ENCODE peak calls at places on chromosomes 12 and 14, in four cellular contexts. L, U, M and X are unnamed samples.

GRCh38 chr12:67910360-67911292 is 78.6 kb upstream of the IFNG-AS1 start:
- DNase-seq in L (peak; percentile 95), U (no peak), M (peak; percentile 91), X (no peak)

GRCh38 chr14:105021656-105022275 is 883 bp upstream of the CDCA4 start:
- DNase-seq in L (peak; percentile 44), U (peak; percentile 75), M (no peak), X (peak; percentile 14)

GRCh38 chr12:54028324-54029201 is at the start of gene HOXC6:
- DNase-seq in L (no peak), U (no peak), M (no peak), X (no peak)

GRCh38 chr12:26017484-26018211 is 59.2 kb downstream of the RASSF8 start:
- DNase-seq in L (peak; percentile 36), U (no peak), M (peak; percentile 68), X (no peak)

GRCh38 chr14:54175298-54175942 is 218.8 kb upstream of the BMP4 start:
- DNase-seq in L (peak; percentile 73), U (no peak), M (peak; percentile 69), X (no peak)

GRCh38 chr12:116194935-116195431 is 82.5 kb downstream of the MED13L start:
- DNase-seq in L (no peak), U (no peak), M (no peak), X (peak; percentile 9)

GRCh38 chr14:62957562-62957961 is 87.7 kb downstream of the KCNH5 start:
- DNase-seq in L (peak; percentile 99), U (no peak), M (no peak), X (no peak)

GRCh38 chr12:113228394-113229028 is 7.2 kb downstream of the TPCN1 start:
- DNase-seq in L (no peak), U (no peak), M (no peak), X (no peak)

GRCh38 chr14:71597955-71598659 is 334.1 kb upstream of the RGS6 start:
- DNase-seq in L (no peak), U (no peak), M (no peak), X (no peak)

GRCh38 chr12:25755681-25756260 is 202.7 kb upstream of the LMNTD1 start:
- DNase-seq in L (peak; percentile 35), U (no peak), M (no peak), X (no peak)

GRCh38 chr14:94100847-94101246 is 9.7 kb upstream of the IFI27 start:
- DNase-seq in L (peak; percentile 82), U (no peak), M (peak; percentile 36), X (no peak)

GRCh38 chr14:96584199-96584906 is 82.2 kb downstream of the PAPOLA start:
- DNase-seq in L (no peak), U (peak; percentile 64), M (peak; percentile 4), X (no peak)

GRCh38 chr14:99265571-99265970 is 6.4 kb downstream of the BCL11B start:
- DNase-seq in L (no peak), U (no peak), M (no peak), X (no peak)
- H3K4me1 ChIP-seq in L (no peaks in the 10 kb centered on the region), U (peaks cover 9% of the 10 kb centered on the region), M (peaks cover 7% of the 10 kb centered on the region), X (peaks cover 61% of the 10 kb centered on the region)

GRCh38 chr12:124477109-124477915 is 90.1 kb downstream of the NCOR2 start:
- DNase-seq in L (no peak), U (no peak), M (no peak), X (no peak)
- H3K27ac ChIP-seq in L (no peak overlapping the region), U (no peak overlapping the region), M (no peak overlapping the region), X (no peak overlapping the region)

DNA sequence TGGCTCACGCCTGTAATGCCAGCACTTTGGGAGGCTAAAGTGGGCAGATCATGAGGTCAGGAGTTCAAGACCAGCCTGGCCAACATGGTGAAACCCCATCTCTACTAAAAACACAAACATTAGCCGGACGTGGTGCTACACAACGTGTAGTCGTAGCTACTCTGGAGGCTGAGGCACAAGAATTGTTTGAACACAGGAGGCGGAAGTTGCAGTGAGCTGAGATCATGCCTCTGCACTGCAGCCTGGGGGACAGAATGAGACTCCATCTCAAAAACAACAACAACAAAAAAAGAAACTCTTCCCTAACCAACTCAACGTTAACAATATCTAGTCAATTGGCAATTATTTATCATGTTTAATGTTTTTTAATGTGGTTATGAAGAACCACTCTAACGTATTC is 89.3 kb downstream of the EPS8 start:
- DNase-seq in L (no peak), U (no peak), M (peak; percentile 33), X (no peak)
- H3K4me1 ChIP-seq in L (peaks cover 12% of the 10 kb centered on the region), U (peaks cover 38% of the 10 kb centered on the region), M (peaks cover 39% of the 10 kb centered on the region), X (no peaks in the 10 kb centered on the region)

DNA sequence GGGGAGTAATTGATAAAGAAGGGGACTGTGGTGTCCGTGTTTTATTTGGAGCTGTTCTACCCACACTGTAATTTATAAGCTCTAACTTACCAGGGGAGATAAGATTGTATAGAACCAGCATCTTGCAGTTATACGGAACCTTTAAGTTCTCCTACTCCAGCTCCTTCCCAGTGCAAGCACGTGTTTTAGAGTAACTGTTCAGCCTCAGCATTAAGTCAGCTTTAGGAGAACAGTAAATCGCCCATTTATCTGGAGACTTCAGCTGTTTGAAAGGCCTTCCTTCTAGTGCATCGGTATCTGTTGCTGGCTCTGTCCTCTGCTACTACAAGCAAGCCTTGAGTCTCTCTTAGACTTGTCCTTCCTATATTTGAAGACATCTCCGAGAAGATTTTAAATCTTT is 95.6 kb downstream of the ETV6 start:
- DNase-seq in L (no peak), U (no peak), M (no peak), X (no peak)
- H3K27ac ChIP-seq in L (no peak overlapping the region), U (no peak overlapping the region), M (peak overlapping the region; percentile 78), X (no peak overlapping the region)

GRCh38 chr12:92085040-92085439 is 60.6 kb downstream of the BTG1 start:
- DNase-seq in L (peak; percentile 34), U (no peak), M (no peak), X (no peak)

GRCh38 chr12:92078167-92079053 is 67.2 kb downstream of the BTG1 start:
- DNase-seq in L (peak; percentile 96), U (no peak), M (peak; percentile 84), X (no peak)

GRCh38 chr12:92077530-92077929 is 68.1 kb downstream of the BTG1 start:
- DNase-seq in L (no peak), U (no peak), M (no peak), X (no peak)

GRCh38 chr12:92079054-92079385 is 66.6 kb downstream of the BTG1 start:
- DNase-seq in L (no peak), U (no peak), M (no peak), X (no peak)

GRCh38 chr12:92080390-92081285 is 65.0 kb downstream of the BTG1 start:
- DNase-seq in L (peak; percentile 90), U (no peak), M (peak; percentile 92), X (no peak)
- H3K4me1 ChIP-seq in L (peaks cover 22% of the 10 kb centered on the region), U (peaks cover 27% of the 10 kb centered on the region), M (peaks cover 64% of the 10 kb centered on the region), X (peaks cover 4% of the 10 kb centered on the region)

GRCh38 chr14:102570334-102570995 is 22.0 kb upstream of the RCOR1 start:
- DNase-seq in L (no peak), U (no peak), M (no peak), X (no peak)

GRCh38 chr14:102571043-102571442 is 21.4 kb upstream of the RCOR1 start:
- DNase-seq in L (no peak), U (no peak), M (no peak), X (no peak)

GRCh38 chr14:102565331-102565887 is 27.0 kb upstream of the RCOR1 start:
- DNase-seq in L (no peak), U (no peak), M (no peak), X (no peak)

GRCh38 chr14:102568115-102568614 is 24.3 kb upstream of the RCOR1 start:
- DNase-seq in L (no peak), U (no peak), M (no peak), X (no peak)

DNA sequence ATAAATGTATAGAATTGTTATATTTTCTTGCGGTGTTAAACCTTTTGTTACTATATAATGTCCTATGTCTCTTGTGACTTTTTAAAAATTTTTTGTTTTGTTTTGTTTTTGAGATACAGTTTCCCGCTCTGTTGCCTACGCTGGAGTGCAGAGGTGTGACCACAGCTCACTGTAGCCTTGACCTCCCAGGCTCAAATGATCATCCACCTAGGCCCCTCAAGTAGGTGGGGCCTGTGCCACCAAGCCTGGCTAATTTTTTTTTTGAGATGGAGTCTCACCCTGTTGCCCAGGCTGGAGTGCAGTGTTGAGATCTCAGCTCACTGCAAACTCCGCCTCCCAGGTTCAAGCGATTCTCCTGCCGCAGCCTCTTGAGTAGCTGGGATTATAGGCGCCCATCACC is 26.5 kb upstream of the RCOR1 start:
- DNase-seq in L (no peak), U (no peak), M (no peak), X (no peak)
- H3K27ac ChIP-seq in L (no peak overlapping the region), U (no peak overlapping the region), M (no peak overlapping the region), X (no peak overlapping the region)

DNA sequence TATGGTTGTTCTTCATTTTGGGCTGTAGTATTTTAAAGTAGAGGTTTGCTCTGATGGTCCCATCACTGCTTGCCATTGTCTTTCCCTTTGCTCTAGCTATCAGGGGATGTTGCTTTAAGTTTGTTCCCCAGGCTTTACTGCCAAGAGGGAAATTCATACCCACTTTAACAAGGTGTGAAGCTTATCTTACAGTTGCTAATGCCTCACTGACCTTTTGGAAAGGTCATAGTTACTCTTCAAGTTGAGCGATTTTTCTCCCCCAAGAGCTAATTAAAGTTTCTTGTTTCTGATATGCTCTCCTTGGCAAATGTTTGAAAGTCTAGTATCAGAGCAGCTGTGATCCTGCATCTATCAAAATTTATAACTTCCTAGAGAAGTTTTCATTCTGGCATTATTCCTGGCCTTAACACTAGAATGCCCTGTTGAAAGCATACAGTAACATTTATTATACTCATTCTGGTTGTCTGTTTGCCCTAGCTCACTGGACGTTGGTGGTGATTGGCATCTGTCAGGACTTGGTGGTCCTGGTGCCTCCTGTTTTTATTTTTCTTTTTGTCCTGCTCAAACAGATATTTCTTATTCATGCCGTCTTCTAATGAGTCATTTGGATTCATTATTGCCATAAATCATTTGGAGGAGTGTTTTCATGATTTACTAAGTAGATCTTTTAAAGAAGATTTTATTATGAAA is 8.1 kb downstream of the ATP2A2 start:
- DNase-seq in L (no peak), U (no peak), M (no peak), X (no peak)
- H3K4me1 ChIP-seq in L (peaks cover 7% of the 10 kb centered on the region), U (peaks cover 35% of the 10 kb centered on the region), M (no peaks in the 10 kb centered on the region), X (peaks cover 17% of the 10 kb centered on the region)

GRCh38 chr12:120495189-120495722 is 657 bp upstream of the DYNLL1 start:
- DNase-seq in L (no peak), U (no peak), M (peak; percentile 8), X (no peak)
- H3K27ac ChIP-seq in L (peak overlapping the region; percentile 21), U (peak overlapping the region; percentile 90), M (peak overlapping the region; percentile 40), X (peak overlapping the region; percentile 81)